ENCODE peak calls at places on chromosomes 16 and 17, in eight cellular contexts. V is stomach, J is tibial nerve, P is gastrocnemius medialis, W is transverse colon, G is spleen, D is Peyer's patch, F is esophagus squamous epithelium. Q is an unnamed sample.

GRCh38 chr17:18191967-18192366 is 8.3 kb downstream of the ALKBH5 start:
- DNase-seq in V (no peak), J (no peak), P (no peak), W (no peak), G (no peak), D (no peak), F (no peak), Q (no peak)

GRCh38 chr16:6038966-6039530 is 941.5 kb upstream of the EEF2KMT start:
- DNase-seq in V (no peak), J (no peak), P (no peak), W (no peak), G (no peak), D (no peak), F (no peak), Q (no peak)

GRCh38 chr17:36133629-36134259 is 30.1 kb downstream of the CCL4 start:
- DNase-seq in V (no peak), J (peak; percentile 56), P (no peak), W (peak; percentile 34), G (no peak), D (no peak), F (no peak), Q (no peak)

GRCh38 chr16:4521971-4522623 is 16.5 kb downstream of the CDIP1 start:
- DNase-seq in V (no peak), J (no peak), P (peak; percentile 50), W (no peak), G (peak; percentile 56), D (no peak), F (no peak), Q (no peak)

GRCh38 chr17:48107137-48108055 is at the start of gene SNX11:
- DNase-seq in V (peak; percentile 93), J (peak; percentile 82), P (peak; percentile 87), W (peak; percentile 96), G (peak; percentile 98), D (peak; percentile 96), F (peak; percentile 69), Q (peak; percentile 91)

GRCh38 chr17:45311762-45312476 is 4.9 kb downstream of the MAP3K14 start:
- DNase-seq in V (peak; percentile 82), J (no peak), P (peak; percentile 96), W (peak; percentile 89), G (peak; percentile 91), D (peak; percentile 86), F (no peak), Q (peak; percentile 90)

GRCh38 chr16:89507834-89508590 is at the start of gene SPG7:
- DNase-seq in V (peak; percentile 89), J (peak; percentile 72), P (peak; percentile 77), W (peak; percentile 91), G (peak; percentile 96), D (peak; percentile 94), F (peak; percentile 33), Q (peak; percentile 80)

GRCh38 chr16:22184615-22184968 is 21.5 kb upstream of the EEF2K start:
- DNase-seq in V (no peak), J (no peak), P (no peak), W (peak; percentile 21), G (no peak), D (no peak), F (no peak), Q (no peak)

GRCh38 chr17:74795327-74796020 is 19.3 kb upstream of the NAT9 start:
- DNase-seq in V (no peak), J (no peak), P (no peak), W (no peak), G (no peak), D (no peak), F (no peak), Q (no peak)

GRCh38 chr16:10180042-10180770 is 2.0 kb downstream of the GRIN2A start:
- DNase-seq in V (no peak), J (no peak), P (no peak), W (no peak), G (no peak), D (no peak), F (no peak), Q (no peak)

GRCh38 chr17:45282683-45283644 is 21.1 kb upstream of the SPATA32 start:
- DNase-seq in V (no peak), J (no peak), P (peak; percentile 98), W (no peak), G (no peak), D (peak; percentile 48), F (no peak), Q (no peak)

GRCh38 chr17:68152161-68152571 is 95.7 kb upstream of the AMZ2 start:
- DNase-seq in V (no peak), J (no peak), P (no peak), W (peak; percentile 73), G (no peak), D (peak; percentile 76), F (no peak), Q (no peak)

GRCh38 chr17:63275318-63275967 is 170.7 kb downstream of the CYB561 start:
- DNase-seq in V (no peak), J (no peak), P (no peak), W (no peak), G (no peak), D (no peak), F (no peak), Q (no peak)

GRCh38 chr17:62627904-62628603 is 584 bp downstream of the MRC2 start:
- DNase-seq in V (no peak), J (no peak), P (no peak), W (peak; percentile 28), G (no peak), D (no peak), F (no peak), Q (no peak)

GRCh38 chr17:33387406-33387805 is 94.3 kb upstream of the ASIC2 start:
- DNase-seq in V (no peak), J (no peak), P (no peak), W (no peak), G (no peak), D (no peak), F (no peak), Q (no peak)

GRCh38 chr16:16120382-16121184 is 102.7 kb downstream of the ABCC6 start:
- DNase-seq in V (peak; percentile 56), J (no peak), P (no peak), W (peak; percentile 48), G (peak; percentile 81), D (no peak), F (no peak), Q (peak; percentile 61)

GRCh38 chr17:50276588-50277356 is 2.5 kb downstream of the TMEM92 start:
- DNase-seq in V (no peak), J (no peak), P (no peak), W (no peak), G (no peak), D (peak; percentile 39), F (no peak), Q (no peak)

GRCh38 chr16:3009568-3010390 is 2.9 kb upstream of the CLDN9 start:
- DNase-seq in V (peak; percentile 80), J (no peak), P (no peak), W (peak; percentile 49), G (no peak), D (no peak), F (no peak), Q (no peak)

GRCh38 chr16:28936784-28937155 is 5.0 kb downstream of the CD19 start:
- DNase-seq in V (no peak), J (no peak), P (no peak), W (no peak), G (peak; percentile 79), D (no peak), F (no peak), Q (no peak)

GRCh38 chr16:17784073-17784472 is 313.3 kb upstream of the XYLT1 start:
- DNase-seq in V (no peak), J (no peak), P (no peak), W (no peak), G (no peak), D (no peak), F (no peak), Q (no peak)

GRCh38 chr17:69269174-69269998 is 40.8 kb upstream of the ABCA10 start:
- DNase-seq in V (no peak), J (no peak), P (no peak), W (no peak), G (no peak), D (no peak), F (no peak), Q (no peak)

GRCh38 chr16:47493358-47494337 is 32.5 kb downstream of the PHKB start:
- DNase-seq in V (no peak), J (no peak), P (no peak), W (no peak), G (no peak), D (no peak), F (no peak), Q (no peak)

GRCh38 chr17:58337126-58337599 is 8.6 kb upstream of the TSPOAP1 start:
- DNase-seq in V (no peak), J (no peak), P (no peak), W (peak; percentile 52), G (peak; percentile 90), D (peak; percentile 49), F (no peak), Q (no peak)

GRCh38 chr16:48511716-48512115 is 98.3 kb downstream of the N4BP1 start:
- DNase-seq in V (no peak), J (no peak), P (no peak), W (no peak), G (peak; percentile 12), D (no peak), F (no peak), Q (no peak)

GRCh38 chr16:27819881-27820610 is 243.5 kb downstream of the GSG1L start:
- DNase-seq in V (no peak), J (no peak), P (no peak), W (no peak), G (peak; percentile 47), D (peak; percentile 28), F (no peak), Q (no peak)

GRCh38 chr17:81341347-81342061 is 46.4 kb upstream of the SLC38A10 start:
- DNase-seq in V (no peak), J (no peak), P (no peak), W (no peak), G (peak; percentile 72), D (peak; percentile 66), F (no peak), Q (no peak)

GRCh38 chr16:19135201-19135838 is 21.6 kb downstream of the ITPRIPL2 start:
- DNase-seq in V (no peak), J (no peak), P (no peak), W (no peak), G (no peak), D (no peak), F (no peak), Q (no peak)

GRCh38 chr17:42233148-42233547 is 38.9 kb upstream of the GHDC start:
- DNase-seq in V (no peak), J (no peak), P (no peak), W (no peak), G (no peak), D (no peak), F (no peak), Q (no peak)
- H3K9me3 ChIP-seq in V (no peaks in the 10 kb centered on the region), J (no peaks in the 10 kb centered on the region), P (no peaks in the 10 kb centered on the region), W (no peaks in the 10 kb centered on the region), G (no peaks in the 10 kb centered on the region), D (no peaks in the 10 kb centered on the region), F (no peaks in the 10 kb centered on the region), Q (no peaks in the 10 kb centered on the region)

GRCh38 chr17:34571428-34572130 is 7.8 kb upstream of the TMEM132E start:
- DNase-seq in V (no peak), J (no peak), P (no peak), W (no peak), G (no peak), D (peak; percentile 43), F (no peak), Q (no peak)
- H3K27me3 ChIP-seq in V (peaks cover 95% of the 10 kb centered on the region), J (peaks cover 48% of the 10 kb centered on the region), P (peaks cover 14% of the 10 kb centered on the region), W (peaks cover 42% of the 10 kb centered on the region), G (peaks cover 92% of the 10 kb centered on the region), D (no peaks in the 10 kb centered on the region), F (no peaks in the 10 kb centered on the region), Q (peaks cover 14% of the 10 kb centered on the region)

GRCh38 chr17:7011942-7012254 is 526 bp upstream of the RNASEK start:
- DNase-seq in V (no peak), J (no peak), P (no peak), W (no peak), G (no peak), D (no peak), F (no peak), Q (no peak)
- TF ChIP-seq POLR2A in V (no peak), J (no peak), P (no peak), W (no peak), G (no peak), D (no peak), F (no peak), Q (no peak)

GRCh38 chr17:70984873-70985272 is 815.5 kb downstream of the KCNJ2 start:
- DNase-seq in V (no peak), J (no peak), P (no peak), W (no peak), G (no peak), D (no peak), F (no peak), Q (no peak)
- H3K9me3 ChIP-seq in V (peaks cover 19% of the 10 kb centered on the region), J (no peaks in the 10 kb centered on the region), P (no peaks in the 10 kb centered on the region), W (peaks cover 4% of the 10 kb centered on the region), G (peaks cover 36% of the 10 kb centered on the region), D (peaks cover 10% of the 10 kb centered on the region), F (no peaks in the 10 kb centered on the region), Q (peaks cover 6% of the 10 kb centered on the region)

Q was measured in adrenal gland.